ENCODE peak calls at places on chromosomes 13 and 19, in eight cellular contexts. A is endodermal cell; Q is substantia nigra; W is cardiac muscle cell; M is amniotic stem cell; I is body of pancreas; O is stimulated activated CD4-positive, alpha-beta T cell treated with anti-CD3 and anti-CD28 coated beads, TNF-alpha, amount 100 ng/mL, for 4 hours; K is omental fat pad. F is an unnamed sample.
A peak's percentile ranks its signal among the peaks of the same experiment; 100 is the strongest.

GRCh38 chr13:44726777-44727176 is 150.6 kb upstream of the TSC22D1 start:
- DNase-seq in Q (no peak), K (no peak), O (no peak), W (no peak), M (no peak), A (no peak), I (no peak), F (no peak)

GRCh38 chr19:2561221-2561620 is 85.3 kb downstream of the GADD45B start:
- DNase-seq in Q (no peak), M (no peak), K (no peak), I (no peak), A (no peak), O (no peak), W (no peak), F (no peak)

GRCh38 chr19:54302252-54302651 is 10.7 kb downstream of the LILRA5 start:
- DNase-seq in O (no peak), Q (no peak), K (no peak), I (no peak), M (no peak), A (no peak), W (no peak), F (no peak)

GRCh38 chr19:388691-389090 is 20.3 kb downstream of the C2CD4C start:
- DNase-seq in K (no peak), M (no peak), I (no peak), Q (no peak), O (no peak), W (no peak), A (no peak), F (no peak)

GRCh38 chr19:6536138-6536671 is 5.4 kb downstream of the TNFSF9 start:
- DNase-seq in W (peak; percentile 33), A (peak; percentile 92), Q (peak; percentile 16), K (no peak), O (peak; percentile 38), I (no peak), M (no peak), F (no peak)

GRCh38 chr13:101942038-101942437 is 459.8 kb downstream of the FGF14 start:
- DNase-seq in K (no peak), O (no peak), Q (no peak), A (peak; percentile 70), W (peak; percentile 4), I (no peak), M (no peak), F (no peak)

GRCh38 chr13:109945206-109945960 is 159.0 kb upstream of the IRS2 start:
- DNase-seq in W (peak; percentile 75), I (no peak), M (no peak), A (no peak), O (no peak), K (no peak), Q (no peak), F (peak; percentile 89)

GRCh38 chr19:6729573-6730152 is 7.7 kb downstream of the GPR108 start:
- DNase-seq in Q (no peak), A (no peak), M (no peak), I (no peak), K (no peak), O (no peak), W (no peak), F (no peak)

GRCh38 chr19:51977346-51977745 is 9.3 kb downstream of the ZNF350 start:
- DNase-seq in W (no peak), K (no peak), M (no peak), O (no peak), A (no peak), I (no peak), Q (no peak), F (no peak)

GRCh38 chr19:16078759-16079707 is 2.7 kb downstream of the TPM4 start:
- DNase-seq in M (peak; percentile 95), Q (no peak), K (no peak), I (no peak), O (peak; percentile 37), A (peak; percentile 60), W (peak; percentile 98), F (peak; percentile 92)

GRCh38 chr13:54162069-54162468 is 1133.5 kb downstream of the OLFM4 start:
- DNase-seq in A (peak; percentile 68), Q (no peak), K (no peak), M (no peak), W (no peak), O (no peak), I (no peak), F (no peak)

GRCh38 chr19:926595-927043 is 784 bp downstream of the ARID3A start:
- DNase-seq in I (peak; percentile 60), A (peak; percentile 73), K (no peak), Q (no peak), O (no peak), W (peak; percentile 65), M (no peak), F (no peak)

GRCh38 chr19:23762884-23763711 is 4.4 kb upstream of the ZNF681 start:
- DNase-seq in I (peak; percentile 88), Q (peak; percentile 37), O (peak; percentile 70), A (peak; percentile 95), W (peak; percentile 72), K (peak; percentile 69), M (no peak), F (no peak)

GRCh38 chr19:5155586-5156210 is 184.9 kb downstream of the PTPRS start:
- DNase-seq in K (no peak), O (no peak), A (no peak), W (no peak), M (no peak), Q (no peak), I (no peak), F (no peak)

GRCh38 chr19:50214699-50215543 is 11.5 kb downstream of the MYH14 start:
- DNase-seq in A (no peak), M (no peak), W (no peak), K (no peak), I (peak; percentile 55), Q (no peak), O (no peak), F (no peak)

GRCh38 chr19:46357846-46358583 is 11.1 kb downstream of the PPP5C start:
- DNase-seq in I (no peak), W (peak; percentile 20), M (no peak), O (no peak), A (no peak), Q (no peak), K (no peak), F (no peak)

GRCh38 chr13:49248433-49249002 is 793 bp downstream of the CDADC1 start:
- DNase-seq in Q (no peak), K (no peak), A (no peak), W (peak; percentile 52), I (no peak), O (no peak), M (no peak), F (no peak)

GRCh38 chr19:42284066-42284501 is 15.0 kb downstream of the CIC start:
- DNase-seq in K (no peak), M (no peak), Q (peak; percentile 54), A (no peak), O (peak; percentile 78), I (peak; percentile 84), W (peak; percentile 88), F (peak; percentile 62)

GRCh38 chr19:33292595-33293254 is 9.6 kb downstream of the CEBPA start:
- DNase-seq in Q (no peak), K (no peak), M (no peak), I (no peak), A (no peak), W (peak; percentile 18), O (no peak), F (no peak)

GRCh38 chr19:29576761-29577661 is 29.1 kb upstream of the POP4 start:
- DNase-seq in I (no peak), O (peak; percentile 10), K (no peak), M (no peak), Q (no peak), A (no peak), W (peak; percentile 25), F (peak; percentile 29)

GRCh38 chr19:47523473-47523872 is 8.6 kb upstream of the NAPA start:
- DNase-seq in W (no peak), A (no peak), I (no peak), M (no peak), K (no peak), Q (no peak), O (no peak), F (no peak)

GRCh38 chr19:46990998-46991676 is 28.5 kb upstream of the NPAS1 start:
- DNase-seq in M (peak; percentile 71), W (peak; percentile 92), Q (no peak), A (peak; percentile 95), K (peak; percentile 72), I (peak; percentile 83), O (peak; percentile 38), F (peak; percentile 47)

GRCh38 chr13:90883592-90883991 is 463.9 kb upstream of the MIR17HG start:
- DNase-seq in I (no peak), M (no peak), O (no peak), W (no peak), Q (no peak), A (no peak), K (no peak), F (no peak)

GRCh38 chr19:7870571-7871279 is 3.5 kb downstream of the PRR36 start:
- DNase-seq in O (no peak), K (no peak), A (peak; percentile 92), I (peak; percentile 69), M (no peak), W (peak; percentile 22), Q (no peak), F (peak; percentile 82)

GRCh38 chr13:85659493-85659892 is 139.7 kb downstream of the SLITRK6 start:
- DNase-seq in A (no peak), Q (no peak), M (peak; percentile 2), I (no peak), W (peak; percentile 13), K (no peak), O (no peak), F (peak; percentile 52)

GRCh38 chr13:38166121-38166520 is 183.5 kb upstream of the UFM1 start:
- DNase-seq in Q (no peak), A (no peak), W (peak; percentile 16), M (no peak), K (no peak), O (no peak), I (no peak), F (peak; percentile 37)

GRCh38 chr13:109998808-109999528 is 212.6 kb upstream of the IRS2 start:
- DNase-seq in M (peak; percentile 86), O (no peak), I (no peak), K (no peak), W (peak; percentile 82), Q (no peak), A (no peak), F (peak; percentile 98)

GRCh38 chr13:33072282-33072681 is 56.1 kb downstream of the KL start:
- DNase-seq in W (peak; percentile 45), A (no peak), O (no peak), K (no peak), Q (no peak), I (no peak), M (no peak), F (no peak)

GRCh38 chr13:98397221-98397620 is 179.7 kb downstream of the STK24 start:
- DNase-seq in O (no peak), K (no peak), I (no peak), Q (no peak), M (no peak), A (no peak), W (peak; percentile 35), F (no peak)

GRCh38 chr13:105627270-105627669 is 908.2 kb downstream of the EFNB2 start:
- DNase-seq in W (peak; percentile 6), A (no peak), O (no peak), M (no peak), K (no peak), Q (no peak), I (no peak), F (no peak)

GRCh38 chr13:113553541-113554332 is 30.8 kb upstream of the TFDP1 start:
- DNase-seq in O (no peak), I (no peak), A (peak; percentile 72), Q (no peak), K (no peak), M (no peak), W (no peak), F (no peak)

GRCh38 chr19:40724315-40724714 is 7.4 kb downstream of the ITPKC start:
- DNase-seq in M (no peak), K (no peak), O (no peak), A (no peak), Q (no peak), I (no peak), W (no peak), F (no peak)

GRCh38 chr19:44050740-44051653 is 839 bp upstream of the ZNF223 start:
- DNase-seq in W (peak; percentile 6), M (no peak), O (no peak), Q (no peak), A (no peak), I (peak; percentile 28), K (no peak), F (no peak)

GRCh38 chr19:18672606-18673337 is 10.7 kb upstream of the CRTC1 start:
- DNase-seq in K (no peak), I (no peak), M (no peak), Q (no peak), A (no peak), W (peak; percentile 53), O (no peak), F (no peak)